ENCODE peak calls at places on chromosomes 2 and 18, in seven cellular contexts. J, N, X, K, B, Z and R are unnamed samples.

GRCh38 chr2:241391892-241392665 is 36.0 kb downstream of the FARP2 start:
- DNase-seq in J (peak; percentile 20), N (peak; percentile 55), X (no peak), K (peak; percentile 9), B (peak; percentile 64), Z (peak; percentile 36), R (peak; percentile 81)

GRCh38 chr18:3455090-3455640 is 5.2 kb downstream of the TGIF1 start:
- DNase-seq in J (no peak), N (no peak), X (no peak), K (no peak), B (no peak), Z (peak; percentile 12), R (no peak)

GRCh38 chr18:79466591-79466990 is 70.9 kb downstream of the NFATC1 start:
- DNase-seq in J (no peak), N (no peak), X (no peak), K (no peak), B (no peak), Z (no peak), R (no peak)

GRCh38 chr2:150907466-150907865 is 354.2 kb downstream of the RBM43 start:
- DNase-seq in J (no peak), N (no peak), X (no peak), K (no peak), B (no peak), Z (no peak), R (no peak)

GRCh38 chr18:33440384-33441043 is at the start of gene CCDC178:
- DNase-seq in J (peak; percentile 4), N (peak; percentile 72), X (peak; percentile 2), K (peak; percentile 55), B (no peak), Z (peak; percentile 66), R (peak; percentile 74)

GRCh38 chr2:132374551-132374950 is 42.1 kb upstream of the GPR39 start:
- DNase-seq in J (peak; percentile 44), N (no peak), X (no peak), K (no peak), B (no peak), Z (peak; percentile 24), R (no peak)

GRCh38 chr2:73043279-73043678 is 28.2 kb downstream of the SFXN5 start:
- DNase-seq in J (no peak), N (no peak), X (no peak), K (no peak), B (no peak), Z (no peak), R (no peak)

GRCh38 chr2:174596994-174597346 is 634 bp downstream of the WIPF1 start:
- DNase-seq in J (peak; percentile 9), N (no peak), X (no peak), K (no peak), B (no peak), Z (no peak), R (no peak)

DNA sequence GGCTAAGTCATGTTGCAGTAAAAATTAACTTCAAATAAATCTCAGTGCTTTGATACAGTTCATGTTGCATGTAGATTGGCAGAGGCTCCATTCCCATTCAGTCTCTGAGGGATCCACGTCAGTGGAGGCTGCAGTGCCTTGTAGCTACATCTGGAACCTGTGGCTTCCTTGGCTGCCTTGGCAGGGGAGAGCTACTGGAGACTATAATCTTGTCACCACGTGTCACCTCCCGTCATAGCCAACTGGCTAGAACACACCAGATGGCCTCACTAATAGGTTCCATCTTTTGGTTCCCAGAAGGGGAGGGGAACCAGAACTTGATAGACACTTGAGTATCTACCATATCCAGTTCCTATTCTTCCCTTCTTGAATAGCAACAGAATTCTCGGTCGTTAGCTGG is 28.4 kb downstream of the E2F6 start:
- DNase-seq in J (no peak), N (no peak), X (no peak), K (no peak), B (no peak), Z (no peak), R (no peak)
- H3K18ac ChIP-seq in J (no peak overlapping the region), N (no peak overlapping the region), X (no peak overlapping the region), K (no peak overlapping the region), B (no peak overlapping the region), Z (no peak overlapping the region), R (no peak overlapping the region)

GRCh38 chr18:74622079-74622478 is 24.4 kb downstream of the ZNF407 start:
- DNase-seq in J (no peak), N (no peak), X (no peak), K (no peak), B (no peak), Z (no peak), R (no peak)
- H3K18ac ChIP-seq in J (no peak overlapping the region), N (no peak overlapping the region), X (no peak overlapping the region), K (no peak overlapping the region), B (no peak overlapping the region), Z (no peak overlapping the region), R (no peak overlapping the region)

GRCh38 chr18:74514860-74515495 is 18.8 kb downstream of the CNDP2 start:
- DNase-seq in J (no peak), N (peak; percentile 7), X (no peak), K (no peak), B (no peak), Z (no peak), R (no peak)

GRCh38 chr18:74516271-74517235 is 17.7 kb upstream of the CNDP1 start:
- DNase-seq in J (no peak), N (peak; percentile 15), X (no peak), K (no peak), B (peak; percentile 86), Z (no peak), R (no peak)

GRCh38 chr18:74515620-74516231 is 18.6 kb upstream of the CNDP1 start:
- DNase-seq in J (no peak), N (no peak), X (no peak), K (no peak), B (peak; percentile 95), Z (no peak), R (no peak)

GRCh38 chr18:74518456-74519315 is 15.6 kb upstream of the CNDP1 start:
- DNase-seq in J (no peak), N (peak; percentile 21), X (no peak), K (no peak), B (no peak), Z (no peak), R (no peak)

DNA sequence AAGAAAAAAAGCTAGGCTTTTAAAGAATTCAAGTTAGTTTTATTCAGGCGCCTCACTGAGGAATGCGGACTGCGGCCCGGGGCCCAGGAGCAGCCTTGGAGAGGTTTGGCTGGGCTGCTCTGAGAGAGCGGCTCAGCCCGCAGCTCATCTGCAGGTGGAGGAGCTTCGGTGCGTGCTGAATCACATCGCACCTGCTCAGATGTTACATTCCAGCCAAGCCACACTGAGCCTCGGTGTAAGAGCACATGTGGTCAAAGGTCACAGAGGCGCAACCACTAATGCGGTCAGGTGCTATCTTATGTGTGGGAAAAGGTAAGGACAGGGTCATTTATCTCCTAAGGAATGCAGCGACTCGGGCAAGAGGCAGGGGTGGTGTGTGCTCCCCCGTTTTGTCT is 17.1 kb upstream of the CNDP1 start:
- DNase-seq in J (no peak), N (no peak), X (no peak), K (no peak), B (peak; percentile 97), Z (no peak), R (no peak)
- H3K18ac ChIP-seq in J (no peak overlapping the region), N (no peak overlapping the region), X (no peak overlapping the region), K (no peak overlapping the region), B (no peak overlapping the region), Z (no peak overlapping the region), R (no peak overlapping the region)

DNA sequence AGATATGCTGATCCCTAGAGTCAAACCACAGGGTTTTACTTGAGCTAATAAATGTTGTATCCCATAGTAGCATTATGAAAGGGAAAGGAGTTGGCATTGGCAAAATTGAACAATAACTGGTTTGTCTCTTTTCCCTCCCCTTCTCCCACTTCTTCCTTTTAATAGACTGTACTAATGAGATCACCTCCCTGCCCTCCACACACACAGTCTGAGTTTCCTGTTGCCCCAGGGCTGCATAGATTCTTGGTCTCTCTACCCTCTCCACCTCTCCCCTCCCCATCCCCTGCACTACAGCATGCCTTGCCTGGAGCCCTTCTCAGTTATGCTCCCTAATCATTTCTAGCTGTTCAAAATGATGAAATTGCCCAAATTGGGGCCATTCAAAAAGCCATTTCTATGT is 37.1 kb upstream of the NEMP2 start:
- DNase-seq in J (no peak), N (no peak), X (no peak), K (no peak), B (no peak), Z (no peak), R (peak; percentile 65)
- H3K18ac ChIP-seq in J (no peak overlapping the region), N (no peak overlapping the region), X (no peak overlapping the region), K (no peak overlapping the region), B (no peak overlapping the region), Z (no peak overlapping the region), R (no peak overlapping the region)